ENCODE peak calls at places on chromosomes 3 and 15, in eight cellular contexts. O is iPS-NIHi11, P is WTC11, E is T47D, H is hippocampal formation, Q is neural progenitor cell, X is NCI-H460, K is nucleus accumbens. G is an unnamed sample.

GRCh38 chr15:70091649-70092461 is 5.9 kb downstream of the TLE3 start:
- DNase-seq in O (no peak), P (no peak), E (no peak), H (no peak), Q (no peak), X (no peak), K (no peak), G (no peak)

GRCh38 chr3:17444865-17445264 is 297.6 kb downstream of the TBC1D5 start:
- DNase-seq in O (no peak), P (no peak), E (no peak), H (no peak), Q (no peak), X (no peak), K (no peak), G (no peak)

GRCh38 chr3:87260270-87260669 is 16.1 kb downstream of the POU1F1 start:
- DNase-seq in O (peak), P (peak), E (peak), H (peak), Q (peak), X (peak), K (no peak), G (peak)

GRCh38 chr3:152968388-152969024 is 133.6 kb downstream of the P2RY1 start:
- DNase-seq in O (no peak), P (no peak), E (no peak), H (no peak), Q (no peak), X (no peak), K (no peak), G (no peak)

GRCh38 chr3:50708620-50709019 is 33.9 kb downstream of the DOCK3 start:
- DNase-seq in O (no peak), P (no peak), E (no peak), H (no peak), Q (no peak), X (no peak), K (peak), G (no peak)

GRCh38 chr3:127679534-127680145 is 6.9 kb downstream of the ABTB1 start:
- DNase-seq in O (peak), P (peak), E (no peak), H (no peak), Q (peak), X (no peak), K (no peak), G (no peak)

GRCh38 chr3:17841190-17841828 is 98.9 kb upstream of the TBC1D5 start:
- DNase-seq in O (peak), P (peak), E (peak), H (peak), Q (peak), X (peak), K (peak), G (peak)

GRCh38 chr3:108320746-108321350 is 24.5 kb downstream of the HHLA2 start:
- DNase-seq in O (peak), P (no peak), E (no peak), H (no peak), Q (no peak), X (no peak), K (no peak), G (no peak)

GRCh38 chr15:81001180-81002003 is 669 bp downstream of the TLNRD1 start:
- DNase-seq in O (peak), P (peak), E (peak), H (no peak), Q (peak), X (no peak), K (no peak), G (peak)

GRCh38 chr3:184582583-184582982 is 21.0 kb downstream of the EPHB3 start:
- DNase-seq in O (peak), P (peak), E (no peak), H (peak), Q (peak), X (no peak), K (no peak), G (peak)

GRCh38 chr3:16056210-16056607 is 118.3 kb upstream of the GALNT15 start:
- DNase-seq in O (no peak), P (no peak), E (no peak), H (no peak), Q (no peak), X (no peak), K (no peak), G (no peak)

GRCh38 chr3:14488286-14489036 is 51.7 kb downstream of the GRIP2 start:
- DNase-seq in O (no peak), P (no peak), E (no peak), H (peak), Q (no peak), X (no peak), K (no peak), G (no peak)

GRCh38 chr3:152385761-152386160 is 117.0 kb downstream of the MBNL1 start:
- DNase-seq in O (no peak), P (no peak), E (no peak), H (no peak), Q (no peak), X (no peak), K (no peak), G (no peak)